ENCODE peak calls at places on chromosome 15, in eight cellular contexts. W is WTC11, G is AG04450, T is GM10248, P is omental fat pad, O is nephron progenitor cell, H is fibroblast of pulmonary artery, K is chondrocyte. Z is an unnamed sample.

GRCh38 chr15:68029959-68030358 is 24.2 kb upstream of the PIAS1 start:
- DNase-seq in H (no peak), T (no peak), W (no peak), P (no peak), G (no peak), O (no peak), K (no peak), Z (no peak)

GRCh38 chr15:78104566-78105500 is 12.5 kb downstream of the SH2D7 start:
- DNase-seq in T (no peak), O (no peak), G (no peak), P (no peak), K (peak), W (no peak), H (no peak), Z (no peak)

GRCh38 chr15:80404057-80404718 is at the start of gene ARNT2:
- DNase-seq in G (no peak), T (peak), H (no peak), O (peak), K (no peak), P (no peak), W (peak), Z (no peak)

GRCh38 chr15:73872370-73872769 is 994 bp upstream of the TBC1D21 start:
- DNase-seq in O (no peak), K (no peak), P (no peak), T (no peak), G (no peak), H (peak), W (no peak), Z (no peak)

GRCh38 chr15:57158997-57159668 is 217.2 kb upstream of the CGNL1 start:
- DNase-seq in G (no peak), T (no peak), P (no peak), H (no peak), W (no peak), K (no peak), O (no peak), Z (no peak)

GRCh38 chr15:85899927-85900326 is 105.2 kb upstream of the KLHL25 start:
- DNase-seq in O (peak), G (no peak), H (no peak), T (no peak), P (no peak), K (no peak), W (no peak), Z (peak)

GRCh38 chr15:39084683-39085530 is 496.0 kb upstream of the THBS1 start:
- DNase-seq in O (no peak), K (no peak), T (no peak), W (no peak), P (no peak), G (peak), H (peak), Z (no peak)

GRCh38 chr15:31098953-31099740 is 2.4 kb downstream of the TRPM1 start:
- DNase-seq in O (no peak), K (no peak), W (no peak), H (no peak), G (no peak), T (no peak), P (no peak), Z (no peak)

GRCh38 chr15:78629716-78630065 is 8.9 kb upstream of the CHRNA3 start:
- DNase-seq in P (no peak), T (no peak), H (no peak), G (no peak), O (no peak), W (no peak), K (no peak), Z (no peak)

GRCh38 chr15:98476559-98476958 is 171.8 kb upstream of the IGF1R start:
- DNase-seq in H (no peak), W (no peak), G (no peak), K (no peak), P (no peak), T (no peak), O (no peak), Z (no peak)

GRCh38 chr15:68725736-68726135 is 95.0 kb downstream of the ANP32A start:
- DNase-seq in O (no peak), K (peak), T (no peak), P (no peak), G (no peak), W (no peak), H (peak), Z (no peak)

GRCh38 chr15:66941791-66942190 is 123.6 kb upstream of the SMAD3 start:
- DNase-seq in O (no peak), H (no peak), G (no peak), K (no peak), W (no peak), T (no peak), P (no peak), Z (no peak)

GRCh38 chr15:89963301-89964288 is 37.5 kb upstream of the ZNF710 start:
- DNase-seq in T (no peak), W (no peak), O (no peak), K (no peak), G (no peak), H (no peak), P (no peak), Z (no peak)

GRCh38 chr15:85100186-85100937 is 118.7 kb downstream of the PDE8A start:
- DNase-seq in T (no peak), O (no peak), K (no peak), G (no peak), P (no peak), H (no peak), W (no peak), Z (no peak)

GRCh38 chr15:71238926-71239325 is 123.7 kb downstream of the THSD4 start:
- DNase-seq in P (no peak), W (no peak), K (no peak), T (no peak), H (no peak), O (no peak), G (no peak), Z (no peak)

GRCh38 chr15:22951381-22952280 is 28.5 kb downstream of the CYFIP1 start:
- DNase-seq in P (no peak), T (no peak), O (no peak), G (no peak), K (no peak), W (no peak), H (no peak), Z (no peak)

GRCh38 chr15:99076555-99077308 is 28.1 kb upstream of the SYNM start:
- DNase-seq in T (peak), P (no peak), O (peak), K (peak), G (peak), W (peak), H (peak), Z (peak)

GRCh38 chr15:93167291-93167690 is 78.3 kb upstream of the RGMA start:
- DNase-seq in T (no peak), K (no peak), G (no peak), O (no peak), H (no peak), P (no peak), W (no peak), Z (no peak)

GRCh38 chr15:97995881-97996603 is 35.5 kb downstream of the ARRDC4 start:
- DNase-seq in K (no peak), H (no peak), T (no peak), G (no peak), P (no peak), O (no peak), W (peak), Z (no peak)

GRCh38 chr15:61794276-61794675 is 266.0 kb downstream of the VPS13C start:
- DNase-seq in H (peak), K (no peak), T (no peak), P (no peak), O (no peak), G (no peak), W (no peak), Z (no peak)

GRCh38 chr15:22968356-22968755 is 11.8 kb downstream of the CYFIP1 start:
- DNase-seq in O (no peak), G (peak), P (no peak), W (no peak), H (peak), K (no peak), T (no peak), Z (no peak)

GRCh38 chr15:77508541-77509505 is 88.1 kb downstream of the HMG20A start:
- DNase-seq in G (no peak), T (no peak), K (no peak), W (no peak), H (peak), P (no peak), O (no peak), Z (no peak)

GRCh38 chr15:100026041-100026440 is 292.8 kb upstream of the LYSMD4 start:
- DNase-seq in K (no peak), H (no peak), T (no peak), W (no peak), O (no peak), P (no peak), G (no peak), Z (no peak)

GRCh38 chr15:99324082-99324620 is 72.9 kb downstream of the LRRC28 start:
- DNase-seq in P (no peak), H (peak), G (peak), T (no peak), K (no peak), O (no peak), W (no peak), Z (no peak)

GRCh38 chr15:77544162-77544561 is 88.5 kb downstream of the LINGO1 start:
- DNase-seq in G (no peak), O (no peak), K (peak), H (no peak), W (no peak), P (no peak), T (no peak), Z (no peak)

GRCh38 chr15:36898522-36899126 is 201.7 kb downstream of the MEIS2 start:
- DNase-seq in H (no peak), T (no peak), W (no peak), K (no peak), G (no peak), P (no peak), O (no peak), Z (no peak)

GRCh38 chr15:42360535-42361112 is 1.3 kb downstream of the CAPN3 start:
- DNase-seq in W (no peak), K (no peak), O (no peak), H (no peak), P (no peak), T (no peak), G (no peak), Z (no peak)

GRCh38 chr15:57743424-57743823 is 36.9 kb downstream of the POLR2M start:
- DNase-seq in K (no peak), P (no peak), G (no peak), H (no peak), O (no peak), T (no peak), W (peak), Z (no peak)

GRCh38 chr15:41923424-41923999 is 29.7 kb upstream of the SPTBN5 start:
- DNase-seq in H (no peak), P (no peak), G (no peak), W (no peak), K (no peak), T (no peak), O (no peak), Z (no peak)

GRCh38 chr15:28098360-28098765 is 752 bp downstream of the OCA2 start:
- DNase-seq in W (no peak), T (no peak), G (no peak), H (no peak), K (no peak), O (no peak), P (no peak), Z (no peak)

GRCh38 chr15:74053941-74054529 is 28.3 kb downstream of the GOLGA6A start:
- DNase-seq in W (peak), O (peak), G (peak), H (peak), T (peak), K (no peak), P (no peak), Z (peak)

GRCh38 chr15:34047893-34048775 is 9.1 kb upstream of the AVEN start:
- DNase-seq in H (peak), T (no peak), K (no peak), P (no peak), G (no peak), W (no peak), O (no peak), Z (no peak)

GRCh38 chr15:85407421-85408269 is 27.2 kb downstream of the AKAP13 start:
- DNase-seq in P (no peak), W (no peak), G (peak), T (no peak), O (no peak), H (peak), K (no peak), Z (no peak)

DNA sequence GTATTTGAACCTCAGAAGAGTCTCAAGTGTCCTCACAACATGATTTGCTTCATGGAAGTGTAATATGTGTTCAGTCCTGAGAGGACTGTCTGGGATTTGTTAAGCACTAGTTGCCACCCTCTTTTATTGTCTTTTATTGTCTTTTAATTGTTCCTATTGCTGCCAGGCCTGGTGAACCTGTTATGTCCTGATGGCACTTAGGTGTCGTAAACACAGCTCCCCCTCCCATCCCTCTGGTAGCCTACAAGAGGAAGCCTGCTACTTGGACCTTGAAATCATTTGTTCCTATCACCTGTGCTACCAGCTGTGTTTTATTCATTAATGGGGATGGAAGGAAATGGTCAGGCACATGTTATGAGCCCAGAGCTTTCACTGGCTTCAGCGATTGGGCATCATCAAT is 19.3 kb downstream of the CCNB2 start:
- DNase-seq in W (no peak), H (no peak), P (no peak), K (no peak), G (no peak), O (no peak), T (no peak), Z (no peak)
- TF ChIP-seq CTCF in W (no peak), H (no peak), P (no peak), K (no peak), G (no peak), O (no peak), T (no peak), Z (no peak)

DNA sequence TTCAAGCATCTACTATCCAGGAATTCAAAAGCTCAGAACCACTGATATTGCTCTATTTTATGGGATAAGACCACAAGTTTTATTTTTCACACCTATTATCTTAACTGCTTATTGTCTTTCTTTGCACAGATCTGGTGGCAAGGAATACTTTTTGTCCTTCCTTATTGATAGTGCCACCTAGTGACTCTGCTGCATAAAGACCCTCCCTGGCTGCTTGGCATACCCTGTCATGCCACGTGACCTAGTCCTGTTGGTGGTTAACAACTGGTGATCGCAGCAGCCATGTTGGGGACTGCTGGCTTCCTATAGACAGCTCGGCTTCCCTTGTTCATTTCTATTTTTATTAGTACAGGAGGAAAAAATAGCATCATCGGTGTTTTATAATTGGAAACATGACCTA is 236.3 kb downstream of the MEX3B start:
- DNase-seq in T (no peak), H (peak), K (no peak), O (no peak), W (peak), G (no peak), P (no peak), Z (no peak)
- TF ChIP-seq CTCF in T (peak), H (peak), K (peak), O (peak), W (no peak), G (no peak), P (no peak), Z (no peak)

GRCh38 chr15:51801391-51801835 is 28.0 kb upstream of the TMOD3 start:
- DNase-seq in H (peak), G (no peak), W (peak), T (peak), K (no peak), P (no peak), O (peak), Z (no peak)
- TF ChIP-seq CTCF in H (peak), G (peak), W (peak), T (peak), K (peak), P (no peak), O (peak), Z (no peak)

DNA sequence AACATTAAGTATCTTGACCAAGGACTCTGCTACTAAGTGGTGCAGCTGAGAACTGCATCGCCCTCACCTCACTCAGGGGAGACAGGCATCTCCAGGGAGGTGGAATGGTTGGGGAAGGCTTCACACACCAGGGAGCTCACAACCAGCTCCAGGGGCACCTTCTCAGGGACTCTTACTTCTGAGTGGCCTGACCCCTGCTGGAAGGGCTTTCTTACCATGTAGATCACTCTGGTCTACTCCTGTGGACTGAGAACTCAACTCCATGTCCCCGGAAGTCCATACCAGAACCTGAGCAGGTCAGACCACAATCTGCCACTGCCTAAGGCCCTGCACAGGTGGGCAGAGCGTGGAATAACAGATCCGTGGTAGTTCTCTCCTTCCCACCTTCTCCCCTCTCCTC is 140.5 kb downstream of the TLE3 start:
- DNase-seq in W (no peak), T (no peak), P (no peak), O (no peak), G (no peak), K (no peak), H (no peak), Z (no peak)
- TF ChIP-seq CTCF in W (no peak), T (no peak), P (no peak), O (no peak), G (no peak), K (peak), H (peak), Z (no peak)

GRCh38 chr15:64891546-64891945 is 20.2 kb upstream of the ANKDD1A start:
- DNase-seq in O (no peak), G (no peak), W (no peak), K (peak), T (no peak), P (no peak), H (no peak), Z (no peak)
- TF ChIP-seq CTCF in O (no peak), G (no peak), W (no peak), K (no peak), T (no peak), P (no peak), H (no peak), Z (no peak)

GRCh38 chr15:45254405-45255293 is 2.6 kb downstream of the SLC28A2 start:
- DNase-seq in W (no peak), T (no peak), K (no peak), P (no peak), H (peak), O (no peak), G (peak), Z (no peak)

GRCh38 chr15:45251888-45252287 is at the start of gene SLC28A2:
- DNase-seq in G (no peak), T (no peak), P (no peak), K (no peak), O (no peak), H (no peak), W (no peak), Z (no peak)

GRCh38 chr15:45249125-45249780 is 2.8 kb upstream of the SLC28A2 start:
- DNase-seq in K (no peak), O (no peak), H (no peak), P (no peak), W (no peak), G (no peak), T (no peak), Z (no peak)

DNA sequence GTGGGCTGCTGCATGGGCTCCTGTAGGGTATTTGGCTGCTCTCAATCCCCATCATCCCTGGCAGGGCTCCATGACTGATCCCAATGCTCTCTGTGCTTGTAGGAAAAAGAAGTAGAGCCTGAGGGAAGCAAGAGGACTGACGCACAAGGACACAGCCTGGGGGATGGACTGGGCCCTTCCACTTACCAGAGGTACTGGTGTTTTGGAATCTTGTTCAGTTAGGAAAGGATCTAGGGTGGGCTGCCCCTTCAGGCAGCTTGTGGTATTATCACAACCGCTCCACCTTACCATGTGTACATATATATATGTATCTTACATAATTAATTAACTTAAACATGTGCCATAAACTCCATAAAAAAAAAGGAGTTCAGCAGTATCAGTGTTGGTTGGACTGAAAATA is 1.3 kb downstream of the SLC28A2 start:
- DNase-seq in H (no peak), T (no peak), G (no peak), P (no peak), W (peak), K (no peak), O (peak), Z (no peak)
- TF ChIP-seq CTCF in H (peak), T (no peak), G (no peak), P (no peak), W (peak), K (peak), O (peak), Z (no peak)

GRCh38 chr15:60134609-60135008 is 130.5 kb downstream of the FOXB1 start:
- DNase-seq in G (no peak), P (no peak), O (no peak), K (no peak), T (no peak), H (no peak), W (no peak), Z (no peak)
- TF ChIP-seq CTCF in G (no peak), P (no peak), O (no peak), K (peak), T (no peak), H (no peak), W (no peak), Z (no peak)

DNA sequence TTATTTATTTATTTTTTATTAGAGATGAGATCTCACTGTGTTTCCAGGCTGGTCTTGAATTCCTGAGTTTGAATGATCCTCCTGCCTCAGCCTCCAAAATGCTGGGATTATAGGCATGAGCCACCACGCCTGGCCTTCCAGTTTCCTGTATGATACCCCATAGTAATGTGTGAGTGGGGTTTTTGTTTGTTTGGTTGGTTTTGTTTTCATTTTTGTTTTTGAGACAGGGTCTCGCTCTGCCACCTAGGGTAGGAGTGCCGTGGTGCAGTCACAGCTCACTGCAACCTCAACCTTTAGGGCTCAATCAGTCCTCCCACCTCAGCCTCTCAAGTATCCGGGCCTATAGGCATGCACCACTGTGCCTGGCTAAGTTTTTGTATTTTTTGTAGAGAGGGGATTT is 30.9 kb downstream of the GOLM2 start:
- DNase-seq in K (no peak), W (peak), H (no peak), P (no peak), O (no peak), T (peak), G (no peak), Z (no peak)
- TF ChIP-seq CTCF in K (no peak), W (no peak), H (no peak), P (no peak), O (no peak), T (peak), G (no peak), Z (no peak)